ENCODE peak calls at places on chromosomes 4 and X, in six cellular contexts. One of them, this sample, is unnamed.

GRCh38 chr4:167290684-167291083 is 56.4 kb upstream of the SPOCK3 start:
- DNase-seq in AG09319: no peak
- DNase-seq in endodermal cell: no peak
- DNase-seq in AG09309: no peak
- DNase-seq in coronary artery: no peak
- DNase-seq in cardiac fibroblast: peak; percentile 51
- DNase-seq in this sample: peak; percentile 0

GRCh38 chr4:26085581-26085980 is 171.6 kb downstream of the SMIM20 start:
- DNase-seq in AG09319: no peak
- DNase-seq in endodermal cell: no peak
- DNase-seq in AG09309: no peak
- DNase-seq in coronary artery: no peak
- DNase-seq in cardiac fibroblast: no peak
- DNase-seq in this sample: no peak

GRCh38 chrX:139200793-139201192 is 329.7 kb upstream of the F9 start:
- DNase-seq in AG09319: peak; percentile 37
- DNase-seq in endodermal cell: no peak
- DNase-seq in AG09309: no peak
- DNase-seq in coronary artery: no peak
- DNase-seq in cardiac fibroblast: no peak
- DNase-seq in this sample: peak; percentile 19

GRCh38 chrX:69277961-69278795 is 112.9 kb upstream of the PJA1 start:
- DNase-seq in AG09319: no peak
- DNase-seq in endodermal cell: peak; percentile 76
- DNase-seq in AG09309: no peak
- DNase-seq in coronary artery: no peak
- DNase-seq in cardiac fibroblast: no peak
- DNase-seq in this sample: no peak

GRCh38 chrX:23626651-23627050 is 40.6 kb upstream of the PRDX4 start:
- DNase-seq in AG09319: no peak
- DNase-seq in endodermal cell: no peak
- DNase-seq in AG09309: no peak
- DNase-seq in coronary artery: no peak
- DNase-seq in cardiac fibroblast: no peak
- DNase-seq in this sample: no peak

GRCh38 chrX:106951230-106951629 is 31.0 kb downstream of the CLDN2 start:
- DNase-seq in AG09319: no peak
- DNase-seq in endodermal cell: no peak
- DNase-seq in AG09309: no peak
- DNase-seq in coronary artery: no peak
- DNase-seq in cardiac fibroblast: no peak
- DNase-seq in this sample: no peak

GRCh38 chr4:88610771-88611170 is 18.5 kb downstream of the HERC3 start:
- DNase-seq in AG09319: peak; percentile 34
- DNase-seq in endodermal cell: no peak
- DNase-seq in AG09309: no peak
- DNase-seq in coronary artery: no peak
- DNase-seq in cardiac fibroblast: peak; percentile 45
- DNase-seq in this sample: peak; percentile 50

GRCh38 chr4:164192844-164193243 is 561.1 kb upstream of the SMIM31 start:
- DNase-seq in AG09319: no peak
- DNase-seq in endodermal cell: no peak
- DNase-seq in AG09309: no peak
- DNase-seq in coronary artery: no peak
- DNase-seq in cardiac fibroblast: no peak
- DNase-seq in this sample: no peak

GRCh38 chr4:81723927-81724587 is 252.3 kb upstream of the RASGEF1B start:
- DNase-seq in AG09319: no peak
- DNase-seq in endodermal cell: no peak
- DNase-seq in AG09309: no peak
- DNase-seq in coronary artery: no peak
- DNase-seq in cardiac fibroblast: peak; percentile 15
- DNase-seq in this sample: no peak

DNA sequence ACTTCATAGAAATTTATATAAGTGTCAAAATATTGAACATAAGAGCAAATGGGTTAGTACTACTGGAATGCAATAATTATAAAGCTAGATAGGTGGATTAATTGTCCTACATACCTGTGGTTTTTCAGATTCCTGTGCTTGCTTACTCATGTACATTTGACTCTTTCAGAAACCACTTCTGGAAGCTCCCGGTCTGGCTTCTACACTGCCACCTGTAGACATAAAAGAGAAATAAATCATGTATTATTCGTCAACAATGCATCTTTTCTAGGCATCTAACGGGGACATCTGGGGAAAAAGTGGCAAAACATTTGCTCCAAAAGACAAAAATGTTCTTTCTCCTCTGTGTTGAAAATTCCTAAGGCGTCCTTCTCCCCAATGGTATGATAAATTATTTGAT is 648.6 kb upstream of the DIPK2B start:
- DNase-seq in AG09319: peak; percentile 67
- DNase-seq in endodermal cell: no peak
- DNase-seq in AG09309: peak; percentile 70
- DNase-seq in coronary artery: no peak
- DNase-seq in cardiac fibroblast: peak; percentile 86
- DNase-seq in this sample: peak; percentile 84
- TF ChIP-seq CTCF in AG09319: peak; percentile 55
- TF ChIP-seq CTCF in endodermal cell: peak; percentile 55
- TF ChIP-seq CTCF in AG09309: peak; percentile 48
- TF ChIP-seq CTCF in coronary artery: no peak
- TF ChIP-seq CTCF in cardiac fibroblast: peak; percentile 34
- TF ChIP-seq CTCF in this sample: peak; percentile 15

GRCh38 chrX:150205011-150205410 is 158.1 kb upstream of the MAMLD1 start:
- DNase-seq in AG09319: no peak
- DNase-seq in endodermal cell: no peak
- DNase-seq in AG09309: no peak
- DNase-seq in coronary artery: peak; percentile 65
- DNase-seq in cardiac fibroblast: peak; percentile 19
- DNase-seq in this sample: peak; percentile 61
- TF ChIP-seq CTCF in AG09319: no peak
- TF ChIP-seq CTCF in endodermal cell: peak; percentile 35
- TF ChIP-seq CTCF in AG09309: peak; percentile 4
- TF ChIP-seq CTCF in coronary artery: no peak
- TF ChIP-seq CTCF in cardiac fibroblast: peak; percentile 2
- TF ChIP-seq CTCF in this sample: peak; percentile 14

DNA sequence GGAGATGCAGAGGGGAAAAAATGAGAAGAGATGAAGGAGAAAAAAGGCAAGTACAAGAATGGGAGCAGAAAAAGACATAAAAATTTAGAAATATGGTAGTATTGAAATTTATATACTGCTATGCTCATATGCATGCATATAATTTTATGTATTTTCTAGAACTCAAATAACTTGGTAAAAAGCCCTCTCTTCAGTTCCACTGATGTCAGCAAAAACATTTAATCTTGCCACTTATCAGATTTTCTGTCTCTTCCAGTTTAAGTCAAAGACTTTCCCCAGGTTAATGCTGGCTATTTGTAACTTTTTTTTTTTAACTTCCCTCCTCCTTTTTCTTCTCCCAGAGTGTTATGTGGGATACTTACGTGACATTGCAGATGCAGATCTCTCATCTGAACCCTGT is 617.5 kb upstream of the CPEB2 start:
- DNase-seq in AG09319: no peak
- DNase-seq in endodermal cell: no peak
- DNase-seq in AG09309: no peak
- DNase-seq in coronary artery: no peak
- DNase-seq in cardiac fibroblast: no peak
- DNase-seq in this sample: no peak
- TF ChIP-seq CTCF in AG09319: no peak
- TF ChIP-seq CTCF in endodermal cell: no peak
- TF ChIP-seq CTCF in AG09309: no peak
- TF ChIP-seq CTCF in coronary artery: no peak
- TF ChIP-seq CTCF in cardiac fibroblast: no peak
- TF ChIP-seq CTCF in this sample: no peak

DNA sequence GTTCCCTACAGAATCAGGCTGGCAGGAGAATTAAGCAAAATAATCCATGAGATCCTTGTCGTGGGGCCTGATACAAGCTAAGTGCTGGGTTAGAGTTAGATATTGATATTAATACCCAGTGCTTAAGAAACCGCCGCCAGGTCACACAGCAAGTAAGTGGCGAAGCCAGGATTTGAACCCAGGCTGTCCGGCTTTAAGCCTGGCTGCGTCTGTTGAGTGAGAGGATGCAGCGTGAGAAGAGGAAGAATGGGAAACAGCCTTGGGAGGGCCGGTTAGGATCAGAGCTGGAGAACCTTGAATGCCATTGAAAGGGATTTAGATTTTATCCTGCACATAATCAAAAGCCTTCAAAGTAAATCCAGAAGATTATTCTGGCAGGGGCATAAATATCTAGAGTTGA is 64.9 kb upstream of the HELT start:
- DNase-seq in AG09319: no peak
- DNase-seq in endodermal cell: no peak
- DNase-seq in AG09309: no peak
- DNase-seq in coronary artery: no peak
- DNase-seq in cardiac fibroblast: no peak
- DNase-seq in this sample: no peak
- TF ChIP-seq CTCF in AG09319: no peak
- TF ChIP-seq CTCF in endodermal cell: no peak
- TF ChIP-seq CTCF in AG09309: no peak
- TF ChIP-seq CTCF in coronary artery: no peak
- TF ChIP-seq CTCF in cardiac fibroblast: no peak
- TF ChIP-seq CTCF in this sample: no peak

This sample was measured in fibroblast of villous mesenchyme.